ENCODE peak calls at places on chromosome 19, in ten cellular contexts. Y is AG10803; H is PC-3; C is upper lobe of right lung; R is AG04449; M is DND-41; T is lower leg skin; X is IMR-90; G is foreskin fibroblast; L is CD8-positive, alpha-beta memory T cell. P is an unnamed sample.
A peak's percentile ranks its signal among the peaks of the same experiment; 100 is the strongest.

GRCh38 chr19:41299755-41300089 is 10.2 kb upstream of the CCDC97 start:
- DNase-seq in Y (peak; percentile 71), H (no peak), C (no peak), R (no peak), M (no peak), T (peak; percentile 93), X (peak; percentile 92), G (peak; percentile 84), L (peak; percentile 45), P (peak; percentile 97)

GRCh38 chr19:8526345-8527062 is 12.5 kb upstream of the ZNF414 start:
- DNase-seq in Y (peak; percentile 88), H (peak; percentile 95), C (peak; percentile 94), R (peak; percentile 51), M (no peak), T (peak; percentile 97), X (peak; percentile 88), G (peak; percentile 87), L (no peak), P (peak; percentile 81)

GRCh38 chr19:41000310-41000737 is 9.2 kb downstream of the CYP2B6 start:
- DNase-seq in Y (no peak), H (peak; percentile 92), C (peak; percentile 73), R (no peak), M (no peak), T (peak; percentile 58), X (no peak), G (no peak), L (no peak), P (no peak)

GRCh38 chr19:45828945-45829344 is 13.8 kb upstream of the RSPH6A start:
- DNase-seq in Y (no peak), H (no peak), C (peak; percentile 62), R (no peak), M (no peak), T (no peak), X (no peak), G (no peak), L (no peak), P (no peak)

GRCh38 chr19:56837892-56838679 is 2.4 kb downstream of the PEG3 start:
- DNase-seq in Y (no peak), H (peak; percentile 58), C (peak; percentile 84), R (no peak), M (no peak), T (peak; percentile 89), X (no peak), G (no peak), L (no peak), P (peak; percentile 68)

GRCh38 chr19:47414469-47414868 is 4.9 kb downstream of the MEIS3 start:
- DNase-seq in Y (no peak), H (peak; percentile 57), C (no peak), R (no peak), M (no peak), T (no peak), X (no peak), G (no peak), L (no peak), P (no peak)

GRCh38 chr19:10562609-10563008 is 3.2 kb downstream of the KRI1 start:
- DNase-seq in Y (no peak), H (no peak), C (no peak), R (no peak), M (no peak), T (no peak), X (no peak), G (no peak), L (no peak), P (no peak)

GRCh38 chr19:47537493-47537892 is 22.6 kb upstream of the NAPA start:
- DNase-seq in Y (no peak), H (no peak), C (no peak), R (no peak), M (no peak), T (no peak), X (no peak), G (no peak), L (no peak), P (no peak)

GRCh38 chr19:33906578-33907335 is 110.1 kb downstream of the KCTD15 start:
- DNase-seq in Y (peak; percentile 5), H (no peak), C (peak; percentile 67), R (no peak), M (no peak), T (no peak), X (peak; percentile 2), G (no peak), L (no peak), P (no peak)

GRCh38 chr19:49672131-49672919 is 4.7 kb upstream of the PRMT1 start:
- DNase-seq in Y (peak; percentile 56), H (peak; percentile 82), C (peak; percentile 88), R (no peak), M (peak; percentile 75), T (peak; percentile 95), X (peak; percentile 61), G (peak; percentile 48), L (peak; percentile 69), P (peak; percentile 72)

GRCh38 chr19:29188289-29188688 is 24.7 kb downstream of the UQCRFS1 start:
- DNase-seq in Y (no peak), H (no peak), C (no peak), R (no peak), M (no peak), T (no peak), X (no peak), G (no peak), L (no peak), P (no peak)

GRCh38 chr19:12965812-12966135 is 3.6 kb upstream of the DAND5 start:
- DNase-seq in Y (no peak), H (no peak), C (no peak), R (no peak), M (no peak), T (no peak), X (no peak), G (no peak), L (no peak), P (no peak)
- H3K4me3 ChIP-seq in Y (no peak overlapping the region), H (peak overlapping the region; percentile 66), C (no peak overlapping the region), R (no peak overlapping the region), M (peak overlapping the region; percentile 48), T (no peak overlapping the region), X (no peak overlapping the region), G (no peak overlapping the region), L (no peak overlapping the region), P (no peak overlapping the region)

GRCh38 chr19:6718741-6719539 is 1.5 kb downstream of the C3 start:
- DNase-seq in Y (peak; percentile 5), H (peak; percentile 48), C (peak; percentile 88), R (no peak), M (peak; percentile 52), T (no peak), X (no peak), G (no peak), L (peak; percentile 25), P (peak; percentile 29)
- H3K4me3 ChIP-seq in Y (no peak overlapping the region), H (no peak overlapping the region), C (peak overlapping the region; percentile 49), R (no peak overlapping the region), M (no peak overlapping the region), T (no peak overlapping the region), X (no peak overlapping the region), G (no peak overlapping the region), L (no peak overlapping the region), P (no peak overlapping the region)

GRCh38 chr19:17627921-17628320 is 60.2 kb downstream of the UNC13A start:
- DNase-seq in Y (no peak), H (no peak), C (no peak), R (no peak), M (no peak), T (no peak), X (no peak), G (no peak), L (no peak), P (no peak)

GRCh38 chr19:17627161-17627560 is 61.0 kb downstream of the UNC13A start:
- DNase-seq in Y (no peak), H (no peak), C (no peak), R (no peak), M (no peak), T (no peak), X (no peak), G (no peak), L (no peak), P (no peak)

GRCh38 chr19:17625043-17625442 is 63.1 kb downstream of the UNC13A start:
- DNase-seq in Y (no peak), H (no peak), C (no peak), R (no peak), M (no peak), T (no peak), X (no peak), G (no peak), L (no peak), P (no peak)

GRCh38 chr19:17625980-17626379 is 62.2 kb downstream of the UNC13A start:
- DNase-seq in Y (no peak), H (no peak), C (no peak), R (no peak), M (no peak), T (no peak), X (no peak), G (no peak), L (no peak), P (no peak)

DNA sequence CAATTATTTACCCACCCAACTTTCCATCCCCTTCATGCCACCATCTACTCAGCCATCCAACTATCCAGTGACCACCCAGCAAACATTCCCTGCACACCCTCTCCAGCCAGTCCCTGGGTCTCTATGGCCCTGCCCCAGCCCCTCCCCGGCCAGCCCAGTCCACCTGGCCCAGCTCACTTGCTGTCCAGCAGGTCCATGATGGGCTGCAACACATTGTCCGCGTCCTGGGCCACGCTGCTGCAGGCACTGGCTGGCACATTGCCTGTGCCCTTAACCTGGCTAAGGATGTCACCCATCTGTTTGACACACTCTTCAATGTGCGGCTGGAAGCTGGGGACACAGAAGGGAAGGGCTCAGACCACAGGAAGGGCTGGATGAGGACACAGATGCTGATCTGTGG is 61.7 kb downstream of the UNC13A start:
- DNase-seq in Y (no peak), H (no peak), C (no peak), R (no peak), M (no peak), T (no peak), X (no peak), G (no peak), L (no peak), P (no peak)
- H3K4me3 ChIP-seq in Y (no peak overlapping the region), H (no peak overlapping the region), C (no peak overlapping the region), R (no peak overlapping the region), M (no peak overlapping the region), T (no peak overlapping the region), X (no peak overlapping the region), G (no peak overlapping the region), L (no peak overlapping the region), P (no peak overlapping the region)

GRCh38 chr19:17227798-17228367 is 1.9 kb downstream of the OCEL1 start:
- DNase-seq in Y (no peak), H (no peak), C (no peak), R (no peak), M (no peak), T (no peak), X (no peak), G (no peak), L (no peak), P (no peak)

GRCh38 chr19:17229890-17230289 is 3.9 kb downstream of the OCEL1 start:
- DNase-seq in Y (no peak), H (no peak), C (no peak), R (no peak), M (no peak), T (peak; percentile 82), X (no peak), G (no peak), L (no peak), P (no peak)

GRCh38 chr19:17220207-17220758 is 5.1 kb downstream of the USE1 start:
- DNase-seq in Y (peak; percentile 72), H (peak; percentile 47), C (no peak), R (no peak), M (no peak), T (no peak), X (peak; percentile 71), G (peak; percentile 66), L (no peak), P (no peak)

GRCh38 chr19:17225051-17225450 is 975 bp upstream of the OCEL1 start:
- DNase-seq in Y (no peak), H (no peak), C (no peak), R (no peak), M (no peak), T (no peak), X (no peak), G (no peak), L (no peak), P (no peak)

GRCh38 chr19:17226002-17226933 is at the start of gene OCEL1:
- DNase-seq in Y (peak; percentile 97), H (peak; percentile 98), C (peak; percentile 100), R (peak; percentile 74), M (peak; percentile 97), T (peak; percentile 100), X (peak; percentile 95), G (peak; percentile 98), L (peak; percentile 94), P (peak; percentile 99)
- H3K4me3 ChIP-seq in Y (peak within 1 kb of the TSS; percentile 87), H (peak within 1 kb of the TSS; percentile 83), C (peak within 1 kb of the TSS; percentile 55), R (peak within 1 kb of the TSS; percentile 91), M (peak within 1 kb of the TSS; percentile 32), T (peak within 1 kb of the TSS; percentile 43), X (peak within 1 kb of the TSS; percentile 94), G (peak within 1 kb of the TSS; percentile 79), L (peak within 1 kb of the TSS; percentile 96), P (peak within 1 kb of the TSS; percentile 68)